ENCODE peak calls at places on chromosomes 5 and 9, in seven cellular contexts. X, H, A, U, T, Z and F are unnamed samples.

GRCh38 chr9:70765935-70766334 is 351.5 kb upstream of the KLF9 start:
- DNase-seq in X (no peak), H (no peak), A (no peak), U (no peak), T (no peak), Z (no peak), F (no peak)

GRCh38 chr9:105295986-105296385 is 51.5 kb downstream of the SLC44A1 start:
- DNase-seq in X (no peak), H (no peak), A (no peak), U (peak; percentile 30), T (no peak), Z (no peak), F (no peak)

GRCh38 chr5:53884844-53885243 is 324.4 kb downstream of the NDUFS4 start:
- DNase-seq in X (no peak), H (no peak), A (no peak), U (peak; percentile 12), T (no peak), Z (no peak), F (no peak)

GRCh38 chr5:98774192-98775046 is 956 bp downstream of the RGMB start:
- DNase-seq in X (no peak), H (peak; percentile 57), A (peak; percentile 66), U (peak; percentile 81), T (peak; percentile 64), Z (peak; percentile 77), F (peak; percentile 84)

GRCh38 chr5:107576736-107577440 is 93.8 kb downstream of the EFNA5 start:
- DNase-seq in X (no peak), H (no peak), A (no peak), U (no peak), T (no peak), Z (peak; percentile 80), F (no peak)

GRCh38 chr5:74034738-74035137 is 408.7 kb downstream of the ARHGEF28 start:
- DNase-seq in X (no peak), H (no peak), A (no peak), U (peak; percentile 73), T (no peak), Z (no peak), F (no peak)

GRCh38 chr5:141969783-141970741 is 1.2 kb downstream of the RNF14 start:
- DNase-seq in X (no peak), H (no peak), A (peak; percentile 77), U (peak; percentile 34), T (no peak), Z (peak; percentile 86), F (peak; percentile 37)

GRCh38 chr5:172541764-172542120 is 87.4 kb upstream of the SH3PXD2B start:
- DNase-seq in X (no peak), H (no peak), A (no peak), U (no peak), T (no peak), Z (no peak), F (no peak)

GRCh38 chr9:136799854-136800657 is 3.9 kb downstream of the CCDC183 start:
- DNase-seq in X (peak; percentile 82), H (no peak), A (peak; percentile 93), U (peak; percentile 62), T (peak; percentile 94), Z (peak; percentile 90), F (peak; percentile 85)

GRCh38 chr5:34585601-34586104 is 70.5 kb upstream of the RAI14 start:
- DNase-seq in X (no peak), H (no peak), A (no peak), U (peak; percentile 76), T (no peak), Z (peak; percentile 54), F (no peak)

GRCh38 chr5:41452506-41452905 is 57.9 kb downstream of the PLCXD3 start:
- DNase-seq in X (no peak), H (no peak), A (no peak), U (no peak), T (no peak), Z (no peak), F (no peak)

GRCh38 chr5:176837707-176838115 is 27.4 kb downstream of the UNC5A start:
- DNase-seq in X (peak; percentile 59), H (peak; percentile 78), A (peak; percentile 81), U (peak; percentile 92), T (no peak), Z (peak; percentile 81), F (no peak)

GRCh38 chr9:88143944-88144343 is 5.7 kb upstream of the SPATA31C2 start:
- DNase-seq in X (no peak), H (no peak), A (no peak), U (no peak), T (no peak), Z (no peak), F (no peak)

GRCh38 chr9:84670106-84670800 is 724 bp downstream of the NTRK2 start:
- DNase-seq in X (no peak), H (peak; percentile 37), A (peak; percentile 46), U (no peak), T (no peak), Z (no peak), F (peak; percentile 9)

GRCh38 chr5:39399135-39400036 is 25.4 kb downstream of the DAB2 start:
- DNase-seq in X (peak; percentile 75), H (no peak), A (no peak), U (peak; percentile 98), T (no peak), Z (no peak), F (no peak)

GRCh38 chr9:110050925-110051355 is 157.0 kb downstream of the C9orf152 start:
- DNase-seq in X (no peak), H (peak; percentile 59), A (peak; percentile 51), U (peak; percentile 90), T (no peak), Z (peak; percentile 82), F (peak; percentile 62)

GRCh38 chr9:124450241-124450924 is at the start of gene ADGRD2:
- DNase-seq in X (no peak), H (no peak), A (peak; percentile 33), U (peak; percentile 29), T (no peak), Z (no peak), F (no peak)

GRCh38 chr9:118829334-118829733 is 539.9 kb downstream of the BRINP1 start:
- DNase-seq in X (no peak), H (no peak), A (no peak), U (peak; percentile 2), T (no peak), Z (no peak), F (no peak)

GRCh38 chr9:10274983-10275382 is 337.8 kb downstream of the PTPRD start:
- DNase-seq in X (no peak), H (no peak), A (no peak), U (peak; percentile 23), T (no peak), Z (no peak), F (no peak)
- TF ChIP-seq CTCF in X (no peak), H (peak; percentile 6), A (no peak), U (no peak), T (no peak), Z (no peak), F (no peak)

GRCh38 chr5:66963559-66963971 is 233.0 kb downstream of the CD180 start:
- DNase-seq in X (no peak), H (no peak), A (no peak), U (peak; percentile 56), T (no peak), Z (no peak), F (no peak)

GRCh38 chr5:66967102-66967501 is 229.5 kb downstream of the CD180 start:
- DNase-seq in X (no peak), H (no peak), A (no peak), U (peak; percentile 74), T (no peak), Z (no peak), F (no peak)

GRCh38 chr5:66967826-66968262 is 228.8 kb downstream of the CD180 start:
- DNase-seq in X (no peak), H (no peak), A (no peak), U (no peak), T (no peak), Z (no peak), F (no peak)

GRCh38 chr5:66969963-66970362 is 226.6 kb downstream of the CD180 start:
- DNase-seq in X (no peak), H (no peak), A (no peak), U (no peak), T (no peak), Z (no peak), F (no peak)

DNA sequence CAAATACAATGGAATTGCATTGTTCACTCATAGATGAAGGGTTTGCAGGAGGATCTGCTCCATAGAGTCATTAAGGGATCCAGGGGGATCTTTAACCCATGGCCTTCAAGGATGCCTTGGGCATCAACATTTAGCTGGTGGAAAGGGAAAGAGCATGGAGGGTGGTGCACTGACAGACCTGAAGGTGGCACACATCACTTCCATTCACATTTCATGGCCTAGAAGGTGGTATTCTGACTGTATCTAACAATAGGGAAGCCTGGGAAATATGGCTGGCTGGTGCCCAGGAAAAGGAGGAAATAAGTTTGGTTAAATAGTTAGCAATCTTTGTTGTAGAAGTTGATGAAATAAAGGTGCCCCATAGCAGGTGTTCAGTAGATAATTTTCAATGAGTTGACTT is 230.2 kb downstream of the CD180 start:
- DNase-seq in X (no peak), H (no peak), A (no peak), U (no peak), T (no peak), Z (no peak), F (no peak)
- TF ChIP-seq CTCF in X (no peak), H (no peak), A (no peak), U (no peak), T (peak; percentile 12), Z (no peak), F (no peak)

DNA sequence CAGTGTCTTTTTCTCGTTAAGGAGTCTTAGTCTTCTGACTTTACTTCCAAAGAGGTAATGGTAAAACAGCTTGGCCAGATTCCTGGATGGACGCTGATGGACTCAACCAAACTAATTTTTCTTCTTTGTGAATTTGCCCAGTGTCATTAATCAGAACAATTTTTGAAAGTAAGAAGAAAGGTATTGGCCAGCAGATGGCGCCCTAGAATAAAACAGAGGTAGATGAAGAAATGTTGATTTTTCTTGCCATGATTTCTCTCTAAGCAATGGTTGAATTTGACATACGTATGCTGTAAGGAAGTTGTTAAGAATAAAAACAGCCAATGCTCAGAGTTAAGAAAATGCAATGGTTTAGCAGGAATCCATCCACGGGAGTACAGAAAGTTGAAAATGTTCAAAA is 500.0 kb downstream of the DIRAS2 start:
- DNase-seq in X (no peak), H (peak; percentile 48), A (peak; percentile 25), U (peak; percentile 63), T (peak; percentile 61), Z (peak; percentile 54), F (peak; percentile 6)
- TF ChIP-seq CTCF in X (peak; percentile 10), H (peak; percentile 24), A (peak; percentile 26), U (peak; percentile 47), T (no peak), Z (peak; percentile 38), F (peak; percentile 57)

DNA sequence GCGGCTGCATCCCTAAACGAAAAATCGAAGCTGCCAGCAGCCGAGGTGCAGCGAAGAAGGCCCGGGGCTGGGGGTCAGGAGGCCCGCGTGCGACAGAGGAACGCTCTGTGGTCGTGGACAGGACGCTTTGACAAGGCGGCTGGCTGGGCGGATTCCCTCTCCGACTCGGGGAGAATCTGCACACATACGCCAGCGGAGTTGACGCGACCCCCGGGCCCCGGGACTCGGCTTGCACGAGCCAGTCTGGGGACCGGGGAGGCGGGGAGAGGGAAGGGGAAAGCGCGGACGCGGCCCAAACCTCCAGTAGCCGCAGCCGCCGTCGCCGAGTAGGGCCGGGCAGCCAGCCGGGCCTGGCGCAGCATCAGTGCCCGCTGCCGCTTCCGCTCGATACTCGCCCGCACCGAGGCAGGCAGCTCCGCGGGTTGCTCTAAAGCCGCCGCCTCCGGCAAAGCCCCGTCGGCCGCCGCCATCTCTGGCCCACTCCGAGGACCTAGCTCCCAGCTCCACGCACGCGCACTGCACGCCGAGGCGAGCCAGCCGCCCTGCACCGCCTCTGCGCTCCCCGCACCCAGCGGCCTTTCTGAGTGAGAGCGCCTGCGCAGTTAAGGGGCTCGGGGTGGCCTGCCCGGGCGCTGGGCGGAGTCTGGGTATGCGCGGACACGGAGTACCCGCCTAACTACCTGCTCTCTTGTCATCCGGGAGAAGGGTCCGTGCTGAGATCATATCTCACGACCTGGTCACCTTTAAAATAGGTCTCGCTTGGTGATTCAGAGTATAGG is at the start of gene XPA:
- DNase-seq in X (peak; percentile 79), H (peak; percentile 95), A (peak; percentile 97), U (peak; percentile 95), T (peak; percentile 99), Z (peak; percentile 97), F (peak; percentile 96)
- TF ChIP-seq CTCF in X (no peak), H (no peak), A (no peak), U (no peak), T (no peak), Z (no peak), F (no peak)